ENCODE peak calls at places on chromosomes 2 and 18, in nine cellular contexts. H is gastrocnemius medialis, V is nephron progenitor cell, K is T1000, G is GM12865, T is HAP-1, W is neural crest cell, R is neuronal stem cell, E is AG04449. I is an unnamed sample.

GRCh38 chr2:156253765-156254164 is 78.8 kb downstream of the NR4A2 start:
- DNase-seq in H (no peak), T (no peak), E (no peak), G (no peak), V (no peak), K (no peak), R (no peak), W (no peak), I (no peak)

GRCh38 chr2:46460241-46460921 is 19.0 kb upstream of the TMEM247 start:
- DNase-seq in T (no peak), K (no peak), R (no peak), G (no peak), W (no peak), V (no peak), E (no peak), H (no peak), I (no peak)

GRCh38 chr2:3169106-3169870 is 208.3 kb downstream of the EIPR1 start:
- DNase-seq in W (no peak), K (peak; percentile 32), V (no peak), H (no peak), R (no peak), G (no peak), T (no peak), E (peak; percentile 4), I (no peak)

GRCh38 chr2:64186698-64187605 is 42.7 kb upstream of the PELI1 start:
- DNase-seq in T (no peak), G (no peak), K (no peak), E (no peak), V (peak; percentile 20), R (no peak), H (no peak), W (no peak), I (peak; percentile 34)

GRCh38 chr2:101899257-101899656 is 92.5 kb upstream of the IL1R2 start:
- DNase-seq in R (no peak), V (no peak), E (no peak), G (no peak), H (no peak), K (no peak), T (no peak), W (no peak), I (no peak)

GRCh38 chr2:68721482-68722071 is 13.0 kb upstream of the ARHGAP25 start:
- DNase-seq in G (peak; percentile 71), K (no peak), T (no peak), W (no peak), V (no peak), R (no peak), E (no peak), H (no peak), I (peak; percentile 73)

GRCh38 chr2:69138247-69138754 is 125.3 kb downstream of the ANTXR1 start:
- DNase-seq in R (no peak), K (no peak), H (no peak), E (peak; percentile 34), G (no peak), V (no peak), T (no peak), W (no peak), I (no peak)

GRCh38 chr2:219041252-219041651 is at the start of gene CFAP65:
- DNase-seq in R (peak; percentile 42), W (peak; percentile 37), K (no peak), G (peak; percentile 34), H (no peak), E (no peak), V (peak; percentile 35), T (no peak), I (no peak)

GRCh38 chr2:11569636-11570035 is 35.8 kb downstream of the GREB1 start:
- DNase-seq in R (no peak), V (no peak), H (no peak), G (no peak), E (no peak), W (no peak), T (no peak), K (no peak), I (no peak)

GRCh38 chr2:23697676-23698075 is 229.2 kb downstream of the ATAD2B start:
- DNase-seq in V (no peak), W (no peak), T (no peak), H (no peak), K (peak; percentile 47), G (no peak), E (no peak), R (no peak), I (no peak)

GRCh38 chr2:233817305-233817980 is 36.9 kb downstream of the HJURP start:
- DNase-seq in R (no peak), W (no peak), V (no peak), E (no peak), K (no peak), G (no peak), T (no peak), H (no peak), I (no peak)

GRCh38 chr18:24799176-24799575 is 338.7 kb downstream of the HRH4 start:
- DNase-seq in W (no peak), V (no peak), T (no peak), K (no peak), E (no peak), R (no peak), H (no peak), G (no peak), I (no peak)

GRCh38 chr2:158539176-158539895 is 82.6 kb downstream of the PKP4 start:
- DNase-seq in V (no peak), G (no peak), K (no peak), T (no peak), H (no peak), W (no peak), E (peak; percentile 17), R (no peak), I (no peak)

GRCh38 chr2:29765711-29766110 is 155.7 kb downstream of the ALK start:
- DNase-seq in K (no peak), H (no peak), E (peak; percentile 16), V (no peak), T (no peak), R (no peak), W (no peak), G (no peak), I (no peak)

GRCh38 chr2:237180987-237181386 is 95.3 kb downstream of the COPS8 start:
- DNase-seq in H (no peak), K (no peak), T (no peak), V (no peak), R (no peak), W (no peak), G (no peak), E (no peak), I (no peak)

GRCh38 chr18:13435596-13436333 is 217.2 kb downstream of the LDLRAD4 start:
- DNase-seq in H (no peak), W (no peak), E (peak; percentile 17), R (no peak), G (no peak), T (no peak), V (no peak), K (peak; percentile 26), I (no peak)

GRCh38 chr18:51614967-51615571 is 417.6 kb upstream of the MEX3C start:
- DNase-seq in T (no peak), R (no peak), G (peak; percentile 19), K (no peak), E (no peak), H (no peak), W (no peak), V (no peak), I (no peak)

GRCh38 chr18:8260319-8260718 is 348.9 kb upstream of the RAB12 start:
- DNase-seq in V (no peak), R (no peak), H (no peak), G (no peak), T (no peak), K (no peak), E (no peak), W (no peak), I (no peak)

GRCh38 chr2:43273477-43273876 is 47.1 kb upstream of the ZFP36L2 start:
- DNase-seq in E (no peak), W (no peak), T (no peak), K (no peak), V (no peak), G (peak; percentile 13), H (no peak), R (no peak), I (no peak)

GRCh38 chr2:95377216-95377530 is 25.3 kb upstream of the FAHD2A start:
- DNase-seq in V (no peak), E (no peak), R (no peak), H (no peak), K (no peak), T (no peak), G (no peak), W (no peak), I (no peak)

GRCh38 chr18:46466236-46467160 is 190.5 kb downstream of the LOXHD1 start:
- DNase-seq in V (no peak), H (no peak), K (no peak), T (no peak), G (no peak), W (no peak), E (no peak), R (peak; percentile 76), I (no peak)

GRCh38 chr2:99940963-99941362 is 201.4 kb downstream of the AFF3 start:
- DNase-seq in R (no peak), E (no peak), H (no peak), V (no peak), W (no peak), K (no peak), T (no peak), G (no peak), I (no peak)

GRCh38 chr18:3499498-3499897 is 49.5 kb downstream of the TGIF1 start:
- DNase-seq in G (no peak), V (peak; percentile 18), T (no peak), W (no peak), H (no peak), E (no peak), R (no peak), K (no peak), I (no peak)

GRCh38 chr2:72118386-72118785 is 29.3 kb downstream of the CYP26B1 start:
- DNase-seq in H (no peak), R (no peak), K (no peak), W (no peak), E (no peak), T (no peak), V (no peak), G (no peak), I (no peak)

GRCh38 chr2:56191617-56192016 is 7.8 kb downstream of the CCDC85A start:
- DNase-seq in K (peak; percentile 4), E (no peak), V (peak; percentile 20), H (no peak), T (no peak), W (no peak), G (peak; percentile 28), R (peak; percentile 11), I (peak; percentile 2)

GRCh38 chr2:56127013-56127772 is 56.6 kb upstream of the CCDC85A start:
- DNase-seq in E (no peak), T (no peak), G (no peak), H (no peak), K (no peak), V (no peak), W (no peak), R (no peak), I (no peak)

GRCh38 chr18:22936515-22936914 is 3.4 kb downstream of the RBBP8 start:
- DNase-seq in K (no peak), G (no peak), V (no peak), T (no peak), E (no peak), R (no peak), H (no peak), W (no peak), I (no peak)

GRCh38 chr2:106161938-106162814 is 31.9 kb downstream of the UXS1 start:
- DNase-seq in K (no peak), V (no peak), T (no peak), W (no peak), H (peak; percentile 41), E (no peak), G (no peak), R (no peak), I (no peak)

GRCh38 chr2:113965644-113966043 is 75.8 kb downstream of the ACTR3 start:
- DNase-seq in K (no peak), H (no peak), W (peak; percentile 30), G (peak; percentile 74), V (peak; percentile 16), T (peak; percentile 22), R (peak; percentile 14), E (no peak), I (peak; percentile 79)

GRCh38 chr18:3261393-3262233 is at the start of gene MYL12B:
- DNase-seq in V (peak; percentile 85), T (peak; percentile 72), R (peak; percentile 81), K (peak; percentile 48), E (no peak), G (peak; percentile 91), W (peak; percentile 66), H (peak; percentile 61), I (peak; percentile 88)

GRCh38 chr2:45585267-45585861 is 25.7 kb downstream of the SRBD1 start:
- DNase-seq in V (no peak), R (no peak), T (peak; percentile 38), E (no peak), G (peak; percentile 50), K (no peak), W (no peak), H (no peak), I (peak; percentile 56)

I was measured in OCI-LY7.